ENCODE peak calls at places on chromosome 6, in four cellular contexts. E is CD4-positive, alpha-beta T cell; I is naive thymus-derived CD4-positive, alpha-beta T cell; K is brain microvascular endothelial cell. Y is an unnamed sample.
A peak's percentile ranks its signal among the peaks of the same experiment; 100 is the strongest.

GRCh38 chr6:148999501-148999900 is 252.7 kb downstream of the UST start:
- DNase-seq in I (no peak), E (no peak), K (peak; percentile 41), Y (no peak)

GRCh38 chr6:20632696-20633095 is 98.4 kb downstream of the CDKAL1 start:
- DNase-seq in I (peak; percentile 0), E (no peak), K (no peak), Y (no peak)

GRCh38 chr6:27168586-27169443 is 78.7 kb upstream of the PRSS16 start:
- DNase-seq in K (peak; percentile 87), I (no peak), E (no peak), Y (peak; percentile 76)

GRCh38 chr6:111721677-111722219 is 116.1 kb upstream of the TRAF3IP2 start:
- DNase-seq in I (peak; percentile 25), E (peak; percentile 33), K (peak; percentile 50), Y (peak; percentile 28)

GRCh38 chr6:148965287-148965686 is 218.5 kb downstream of the UST start:
- DNase-seq in K (no peak), I (no peak), E (no peak), Y (no peak)

GRCh38 chr6:154292855-154293519 is 63.6 kb downstream of the IPCEF1 start:
- DNase-seq in I (no peak), K (no peak), E (no peak), Y (peak; percentile 71)

GRCh38 chr6:7409740-7410139 is 20.1 kb downstream of the RIOK1 start:
- DNase-seq in I (no peak), E (no peak), K (no peak), Y (no peak)

GRCh38 chr6:41732601-41733348 is 2.6 kb downstream of the TFEB start:
- DNase-seq in E (peak; percentile 45), K (no peak), I (peak; percentile 50), Y (peak; percentile 43)

GRCh38 chr6:90156861-90157260 is 139.8 kb downstream of the BACH2 start:
- DNase-seq in E (peak; percentile 32), I (peak; percentile 69), K (no peak), Y (peak; percentile 71)

GRCh38 chr6:69090132-69090531 is 455.1 kb downstream of the ADGRB3 start:
- DNase-seq in I (no peak), K (peak; percentile 89), E (no peak), Y (no peak)

GRCh38 chr6:14211596-14211961 is 94.0 kb downstream of the CD83 start:
- DNase-seq in K (peak; percentile 23), I (no peak), E (no peak), Y (no peak)

GRCh38 chr6:92376711-92377110 is 1042.6 kb downstream of the EPHA7 start:
- DNase-seq in K (no peak), I (no peak), E (no peak), Y (no peak)

GRCh38 chr6:97203343-97203742 is 79.7 kb downstream of the MMS22L start:
- DNase-seq in E (no peak), I (no peak), K (no peak), Y (no peak)

GRCh38 chr6:2819891-2820814 is 21.5 kb downstream of the SERPINB1 start:
- DNase-seq in E (no peak), K (no peak), I (no peak), Y (no peak)

GRCh38 chr6:20699402-20699801 is 165.1 kb downstream of the CDKAL1 start:
- DNase-seq in K (no peak), E (no peak), I (no peak), Y (peak; percentile 72)

GRCh38 chr6:143674466-143675114 is 3.2 kb upstream of the PHACTR2 start:
- DNase-seq in E (no peak), K (no peak), I (no peak), Y (no peak)
- H3K27ac ChIP-seq in E (no peak overlapping the region), K (no peak overlapping the region), I (no peak overlapping the region), Y (no peak overlapping the region)

GRCh38 chr6:129660346-129660676 is 49.7 kb downstream of the ARHGAP18 start:
- DNase-seq in I (no peak), K (no peak), E (no peak), Y (no peak)
- H3K27ac ChIP-seq in I (no peak overlapping the region), K (no peak overlapping the region), E (no peak overlapping the region), Y (peak overlapping the region; percentile 29)

GRCh38 chr6:35489066-35489465 is 7.8 kb downstream of the TEAD3 start:
- DNase-seq in K (no peak), I (no peak), E (no peak), Y (no peak)

GRCh38 chr6:35488517-35488862 is 8.4 kb downstream of the TEAD3 start:
- DNase-seq in K (no peak), E (no peak), I (no peak), Y (no peak)

GRCh38 chr6:35486005-35486925 is 10.6 kb downstream of the TEAD3 start:
- DNase-seq in K (no peak), E (no peak), I (no peak), Y (peak; percentile 92)

GRCh38 chr6:35489995-35490791 is 6.7 kb downstream of the TEAD3 start:
- DNase-seq in E (no peak), K (no peak), I (no peak), Y (no peak)

DNA sequence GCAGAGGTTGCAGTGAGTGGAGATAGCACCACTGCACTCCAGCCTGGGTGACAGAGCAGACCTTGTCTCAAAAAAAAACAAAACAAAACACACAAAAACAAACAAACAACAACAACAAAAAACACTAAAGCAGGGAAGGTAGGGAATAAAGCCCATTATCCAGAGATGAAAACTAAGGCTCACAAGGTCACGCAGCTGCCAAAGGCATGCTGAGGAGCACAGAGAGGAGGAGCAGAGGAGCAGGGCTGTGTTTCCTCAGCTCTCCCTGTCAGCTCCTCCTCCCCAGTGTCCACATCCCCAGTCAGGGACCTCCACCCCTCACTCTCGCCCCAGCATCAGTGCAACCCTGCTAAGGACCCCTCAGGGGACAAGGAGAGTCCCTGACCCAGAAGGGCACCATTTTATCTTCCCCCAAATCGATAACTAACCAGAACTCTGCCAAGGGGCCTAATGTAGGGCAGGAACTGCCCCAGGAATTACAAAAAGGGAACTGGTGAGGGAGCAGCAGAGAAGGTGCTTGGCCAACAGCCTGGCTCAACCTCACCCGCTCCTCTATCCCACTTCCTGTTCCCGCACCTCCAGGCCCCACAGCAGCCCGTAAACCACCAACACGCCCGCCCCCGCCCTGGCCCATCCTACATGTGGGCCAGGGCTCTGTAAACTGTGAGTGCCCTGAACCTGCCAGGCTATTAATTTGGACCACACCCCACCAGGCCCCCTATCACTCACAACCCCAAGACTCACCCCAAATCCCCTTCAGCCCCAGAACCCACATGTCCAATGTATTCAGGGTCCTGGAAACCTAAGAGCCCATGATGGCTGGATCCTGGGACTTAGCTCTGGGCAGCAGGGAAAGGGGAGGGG is 9.0 kb downstream of the TEAD3 start:
- DNase-seq in E (no peak), K (no peak), I (no peak), Y (no peak)
- H3K27ac ChIP-seq in E (no peak overlapping the region), K (no peak overlapping the region), I (no peak overlapping the region), Y (peak overlapping the region; percentile 41)

GRCh38 chr6:168320661-168321060 is 1.1 kb upstream of the DACT2 start:
- DNase-seq in K (no peak), I (no peak), E (no peak), Y (peak; percentile 15)

GRCh38 chr6:168322966-168323365 is 3.4 kb upstream of the DACT2 start:
- DNase-seq in I (no peak), K (no peak), E (no peak), Y (no peak)

GRCh38 chr6:168318090-168318489 is 1.5 kb downstream of the DACT2 start:
- DNase-seq in E (no peak), I (no peak), K (no peak), Y (no peak)

GRCh38 chr6:168318579-168319278 is 848 bp downstream of the DACT2 start:
- DNase-seq in I (no peak), E (no peak), K (no peak), Y (no peak)

DNA sequence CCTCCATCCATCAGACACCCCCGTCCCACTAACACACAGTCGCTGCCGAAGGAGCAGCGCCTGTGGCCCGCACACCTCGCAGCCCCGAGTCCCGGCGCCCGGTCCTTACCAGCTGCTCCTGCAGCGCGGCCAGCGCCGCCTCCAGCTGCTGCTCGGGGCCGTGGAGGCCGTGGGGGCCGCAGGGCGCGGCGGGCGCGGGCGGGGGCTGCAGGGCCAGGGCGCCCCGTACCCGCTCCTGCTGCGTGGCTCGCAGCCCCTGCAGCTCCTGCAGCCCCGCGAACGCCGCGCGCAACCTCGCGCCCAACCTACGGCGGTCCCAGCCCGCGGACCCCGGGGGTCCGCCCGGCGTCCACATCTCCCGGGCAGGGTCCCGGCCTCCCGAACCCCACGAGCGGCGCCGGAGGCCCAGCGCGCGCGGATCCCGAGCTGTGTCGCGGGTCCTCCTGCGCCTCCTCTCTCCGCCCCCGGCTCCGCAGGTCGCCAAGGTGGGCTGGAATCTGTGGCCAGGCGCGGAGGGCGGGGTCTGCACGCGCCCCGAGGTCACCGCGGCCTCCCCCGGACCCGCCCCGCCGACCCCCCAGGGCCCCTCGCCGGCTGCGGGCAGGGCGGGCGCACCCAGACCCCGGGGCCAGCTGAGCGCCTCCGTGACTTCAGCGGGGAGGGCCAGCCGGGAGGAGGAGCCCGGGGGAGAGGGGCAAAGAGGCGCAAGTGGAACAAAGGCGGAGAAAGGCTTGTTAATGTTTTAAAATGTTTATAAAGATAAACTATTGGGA is at the start of gene DACT2:
- DNase-seq in K (no peak), E (no peak), I (no peak), Y (no peak)
- H3K27ac ChIP-seq in K (no peak within 1 kb of the TSS), E (no peak within 1 kb of the TSS), I (no peak within 1 kb of the TSS), Y (no peak within 1 kb of the TSS)

GRCh38 chr6:9116026-9116425 is 680.7 kb upstream of the SLC35B3 start:
- DNase-seq in I (no peak), K (no peak), E (no peak), Y (no peak)
- H3K27ac ChIP-seq in I (no peak overlapping the region), K (no peak overlapping the region), E (no peak overlapping the region), Y (no peak overlapping the region)

GRCh38 chr6:169723991-169724553 is at the start of gene PHF10:
- DNase-seq in I (no peak), K (no peak), E (peak; percentile 31), Y (no peak)

GRCh38 chr6:169726049-169726400 is 1.7 kb upstream of the PHF10 start:
- DNase-seq in E (no peak), K (no peak), I (no peak), Y (no peak)

GRCh38 chr6:169726963-169727362 is 2.7 kb upstream of the PHF10 start:
- DNase-seq in K (no peak), E (no peak), I (no peak), Y (no peak)

GRCh38 chr6:169724554-169725269 is 412 bp upstream of the PHF10 start:
- DNase-seq in K (no peak), E (peak; percentile 66), I (peak; percentile 67), Y (no peak)

GRCh38 chr6:169725270-169726048 is 1.2 kb upstream of the PHF10 start:
- DNase-seq in I (no peak), K (peak; percentile 79), E (no peak), Y (peak; percentile 45)
- H3K27ac ChIP-seq in I (peak overlapping the region; percentile 70), K (peak overlapping the region; percentile 47), E (no peak overlapping the region), Y (no peak overlapping the region)

GRCh38 chr6:35018746-35019145 is 122.4 kb downstream of the TCP11 start:
- DNase-seq in I (no peak), K (no peak), E (no peak), Y (no peak)
- H3K27ac ChIP-seq in I (no peak overlapping the region), K (no peak overlapping the region), E (no peak overlapping the region), Y (no peak overlapping the region)